ENCODE peak calls at places on chromosomes 12 and 14, in four cellular contexts. One of them, this sample, is unnamed.

GRCh38 chr12:97142737-97143450 is 235.8 kb downstream of the NEDD1 start:
- DNase-seq in fibroblast of mammary gland: no peak
- DNase-seq in skeletal muscle cell: no peak
- DNase-seq in lung: no peak
- DNase-seq in this sample: no peak

GRCh38 chr14:29339491-29339890 is 572.9 kb downstream of the FOXG1 start:
- DNase-seq in fibroblast of mammary gland: peak; percentile 25
- DNase-seq in skeletal muscle cell: no peak
- DNase-seq in lung: no peak
- DNase-seq in this sample: no peak

GRCh38 chr12:113500662-113501435 is 29.2 kb upstream of the LHX5 start:
- DNase-seq in fibroblast of mammary gland: no peak
- DNase-seq in skeletal muscle cell: no peak
- DNase-seq in lung: no peak
- DNase-seq in this sample: no peak

GRCh38 chr12:91381309-91381804 is 198.7 kb upstream of the DCN start:
- DNase-seq in fibroblast of mammary gland: peak; percentile 84
- DNase-seq in skeletal muscle cell: peak; percentile 79
- DNase-seq in lung: peak; percentile 54
- DNase-seq in this sample: peak; percentile 48

GRCh38 chr14:48983355-48983888 is 602.8 kb downstream of the RPS29 start:
- DNase-seq in fibroblast of mammary gland: no peak
- DNase-seq in skeletal muscle cell: no peak
- DNase-seq in lung: no peak
- DNase-seq in this sample: no peak

GRCh38 chr14:81311816-81312215 is 88.3 kb downstream of the STON2 start:
- DNase-seq in fibroblast of mammary gland: peak; percentile 62
- DNase-seq in skeletal muscle cell: no peak
- DNase-seq in lung: no peak
- DNase-seq in this sample: no peak

GRCh38 chr12:43282106-43282505 is 269.9 kb downstream of the ADAMTS20 start:
- DNase-seq in fibroblast of mammary gland: peak; percentile 69
- DNase-seq in skeletal muscle cell: no peak
- DNase-seq in lung: no peak
- DNase-seq in this sample: no peak

GRCh38 chr12:127393896-127394295 is 873.1 kb upstream of the TMEM132C start:
- DNase-seq in fibroblast of mammary gland: peak; percentile 89
- DNase-seq in skeletal muscle cell: peak; percentile 65
- DNase-seq in lung: no peak
- DNase-seq in this sample: no peak

GRCh38 chr12:94731733-94732360 is 81.5 kb upstream of the TMCC3 start:
- DNase-seq in fibroblast of mammary gland: no peak
- DNase-seq in skeletal muscle cell: no peak
- DNase-seq in lung: no peak
- DNase-seq in this sample: no peak

GRCh38 chr12:1507308-1507707 is 87.1 kb downstream of the FBXL14 start:
- DNase-seq in fibroblast of mammary gland: no peak
- DNase-seq in skeletal muscle cell: no peak
- DNase-seq in lung: no peak
- DNase-seq in this sample: no peak

GRCh38 chr14:85576848-85577541 is 47.1 kb downstream of the FLRT2 start:
- DNase-seq in fibroblast of mammary gland: no peak
- DNase-seq in skeletal muscle cell: no peak
- DNase-seq in lung: no peak
- DNase-seq in this sample: no peak

GRCh38 chr12:83827860-83828259 is 1084.7 kb downstream of the SLC6A15 start:
- DNase-seq in fibroblast of mammary gland: peak; percentile 27
- DNase-seq in skeletal muscle cell: no peak
- DNase-seq in lung: no peak
- DNase-seq in this sample: no peak

GRCh38 chr14:36316131-36316530 is 4.3 kb downstream of the MBIP start:
- DNase-seq in fibroblast of mammary gland: no peak
- DNase-seq in skeletal muscle cell: no peak
- DNase-seq in lung: no peak
- DNase-seq in this sample: no peak

GRCh38 chr12:124307556-124307825 is 12.6 kb downstream of the RFLNA start:
- DNase-seq in fibroblast of mammary gland: no peak
- DNase-seq in skeletal muscle cell: no peak
- DNase-seq in lung: no peak
- DNase-seq in this sample: no peak

DNA sequence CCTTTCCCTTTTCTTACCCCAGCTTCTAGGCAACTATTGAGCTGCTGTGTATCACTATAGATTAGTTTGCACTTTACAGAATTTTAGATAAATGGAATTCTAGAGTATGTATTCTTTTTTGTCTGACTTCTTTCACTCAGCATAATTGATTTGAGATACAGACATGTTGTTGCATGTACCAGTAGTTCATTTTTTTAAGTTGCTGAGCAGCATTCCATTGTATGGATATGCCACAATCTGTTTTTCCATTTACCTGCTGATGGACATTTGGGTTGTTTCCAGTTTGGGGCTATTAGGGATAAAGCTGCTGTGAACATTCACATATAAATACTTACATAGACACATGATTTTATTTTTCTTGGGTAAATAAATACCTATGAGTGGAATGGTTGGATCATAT is 135.7 kb downstream of the IGF1 start:
- DNase-seq in fibroblast of mammary gland: no peak
- DNase-seq in skeletal muscle cell: no peak
- DNase-seq in lung: no peak
- DNase-seq in this sample: no peak
- H3K4me3 ChIP-seq in fibroblast of mammary gland: no peak overlapping the region
- H3K4me3 ChIP-seq in skeletal muscle cell: no peak overlapping the region
- H3K4me3 ChIP-seq in lung: no peak overlapping the region
- H3K4me3 ChIP-seq in this sample: no peak overlapping the region

DNA sequence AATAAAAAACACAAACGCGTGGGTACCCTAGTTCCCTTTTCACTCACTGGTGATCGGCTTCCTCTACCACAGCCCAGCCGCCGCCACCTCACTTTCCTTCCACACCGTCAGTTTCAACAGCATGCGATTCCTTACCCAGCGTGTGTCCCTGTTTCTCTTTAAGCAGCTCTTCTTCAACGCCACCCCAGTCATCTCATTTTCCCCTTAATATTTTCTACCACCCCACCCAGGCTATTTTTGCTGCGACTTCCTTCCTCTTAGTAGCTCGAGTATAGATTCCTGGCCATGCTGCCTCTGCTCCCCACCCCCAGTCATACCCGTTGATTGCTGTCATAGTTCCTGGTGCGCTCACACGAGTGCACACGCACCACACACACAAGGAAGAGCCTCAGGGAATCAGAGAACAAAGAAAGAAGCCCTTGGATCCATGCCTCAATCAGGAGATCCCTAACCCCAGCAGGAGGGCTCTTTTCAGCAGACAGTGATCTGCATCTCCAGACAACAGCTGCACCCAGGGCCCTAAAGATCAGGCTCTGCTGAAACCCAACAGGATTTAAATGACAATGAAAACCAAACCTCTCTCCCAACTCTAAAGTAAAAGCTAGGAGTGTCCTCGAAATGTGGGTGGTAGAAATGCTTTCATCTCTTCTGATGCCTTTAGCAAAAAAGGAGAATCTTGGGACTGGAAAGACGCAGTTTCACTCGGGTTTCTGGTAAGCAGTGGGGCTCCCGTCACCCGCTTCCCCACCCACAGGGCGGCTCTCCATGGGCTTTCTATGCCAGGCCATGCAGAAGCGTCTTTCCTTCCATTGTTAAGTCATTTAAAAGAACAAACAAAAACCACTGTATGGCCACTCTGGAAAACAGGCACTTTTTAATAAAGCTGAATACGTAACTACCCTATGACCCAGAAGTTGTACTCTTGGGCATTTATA is 23.8 kb downstream of the VPS37B start:
- DNase-seq in fibroblast of mammary gland: peak; percentile 78
- DNase-seq in skeletal muscle cell: peak; percentile 84
- DNase-seq in lung: no peak
- DNase-seq in this sample: peak; percentile 70
- H3K4me3 ChIP-seq in fibroblast of mammary gland: peak overlapping the region; percentile 33
- H3K4me3 ChIP-seq in skeletal muscle cell: peak overlapping the region; percentile 37
- H3K4me3 ChIP-seq in lung: no peak overlapping the region
- H3K4me3 ChIP-seq in this sample: peak overlapping the region; percentile 20

DNA sequence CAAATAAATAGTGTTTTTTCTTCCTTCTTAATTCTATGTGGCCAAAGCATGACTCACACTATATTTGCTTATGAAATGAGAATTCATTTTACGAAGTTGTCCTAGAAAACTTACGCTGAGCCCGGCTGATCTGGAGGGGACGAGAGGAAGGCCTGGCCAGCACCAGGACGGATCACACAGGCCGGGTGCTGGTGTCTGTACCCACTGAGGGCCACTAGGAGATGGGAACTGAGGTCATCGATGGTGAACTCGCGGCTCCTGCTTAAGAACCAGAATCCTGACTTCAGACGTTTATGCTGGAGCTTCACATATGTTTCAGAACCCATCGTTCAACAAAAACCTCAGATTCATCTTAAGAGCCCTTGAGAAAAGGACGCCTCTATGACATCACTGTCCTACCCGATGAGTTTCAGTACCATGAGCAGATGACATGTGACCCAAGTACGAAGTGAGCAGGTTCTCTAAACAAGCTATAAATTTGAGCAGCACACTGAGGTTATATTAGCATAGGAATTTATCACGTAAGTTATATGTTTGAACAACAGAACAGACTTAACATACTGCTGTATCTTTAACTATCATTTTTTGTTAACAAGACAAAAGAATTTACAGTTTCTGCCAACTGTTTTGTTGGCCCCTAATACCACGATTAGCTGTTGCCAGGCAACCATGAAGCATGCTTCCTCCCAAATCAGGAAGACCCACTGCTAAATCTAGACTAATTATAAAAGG is 111.9 kb downstream of the FOXN3 start:
- DNase-seq in fibroblast of mammary gland: peak; percentile 83
- DNase-seq in skeletal muscle cell: no peak
- DNase-seq in lung: no peak
- DNase-seq in this sample: no peak
- H3K4me3 ChIP-seq in fibroblast of mammary gland: no peak overlapping the region
- H3K4me3 ChIP-seq in skeletal muscle cell: no peak overlapping the region
- H3K4me3 ChIP-seq in lung: no peak overlapping the region
- H3K4me3 ChIP-seq in this sample: no peak overlapping the region

DNA sequence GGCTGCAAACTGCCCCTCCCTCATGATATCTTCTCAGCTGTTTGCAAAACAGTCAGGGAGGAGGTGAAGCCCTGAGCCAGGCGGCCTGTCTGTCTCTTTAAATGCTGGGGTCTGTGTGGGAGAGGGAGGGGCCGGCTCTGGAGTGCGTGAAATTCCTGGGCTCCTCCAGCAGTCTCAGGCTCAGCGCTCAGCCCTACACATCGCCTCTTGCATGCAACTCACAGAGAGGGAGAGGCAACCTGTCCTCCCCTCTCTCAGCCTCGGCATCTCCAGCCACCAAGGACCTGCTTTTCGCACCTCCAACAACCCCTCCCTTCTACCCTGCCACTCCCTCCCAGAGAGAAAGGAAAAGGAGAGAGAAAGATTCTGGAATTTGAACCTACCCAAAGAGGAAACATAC is at the start of gene NRXN3:
- DNase-seq in fibroblast of mammary gland: no peak
- DNase-seq in skeletal muscle cell: no peak
- DNase-seq in lung: no peak
- DNase-seq in this sample: no peak
- H3K4me3 ChIP-seq in fibroblast of mammary gland: no peak within 1 kb of the TSS
- H3K4me3 ChIP-seq in skeletal muscle cell: no peak within 1 kb of the TSS
- H3K4me3 ChIP-seq in lung: no peak within 1 kb of the TSS
- H3K4me3 ChIP-seq in this sample: no peak within 1 kb of the TSS

GRCh38 chr14:21264025-21264801 is 5.0 kb downstream of the HNRNPC start:
- DNase-seq in fibroblast of mammary gland: peak; percentile 92
- DNase-seq in skeletal muscle cell: peak; percentile 62
- DNase-seq in lung: no peak
- DNase-seq in this sample: no peak
- H3K4me3 ChIP-seq in fibroblast of mammary gland: peak overlapping the region; percentile 26
- H3K4me3 ChIP-seq in skeletal muscle cell: peak overlapping the region; percentile 14
- H3K4me3 ChIP-seq in lung: no peak overlapping the region
- H3K4me3 ChIP-seq in this sample: no peak overlapping the region

GRCh38 chr12:132472386-132472785 is 17.6 kb upstream of the FBRSL1 start:
- DNase-seq in fibroblast of mammary gland: no peak
- DNase-seq in skeletal muscle cell: no peak
- DNase-seq in lung: no peak
- DNase-seq in this sample: no peak

GRCh38 chr12:132475304-132476037 is 14.5 kb upstream of the FBRSL1 start:
- DNase-seq in fibroblast of mammary gland: no peak
- DNase-seq in skeletal muscle cell: no peak
- DNase-seq in lung: no peak
- DNase-seq in this sample: no peak

GRCh38 chr12:132476038-132476414 is 13.9 kb upstream of the FBRSL1 start:
- DNase-seq in fibroblast of mammary gland: no peak
- DNase-seq in skeletal muscle cell: no peak
- DNase-seq in lung: no peak
- DNase-seq in this sample: no peak

GRCh38 chr12:132476421-132476820 is 13.5 kb upstream of the FBRSL1 start:
- DNase-seq in fibroblast of mammary gland: no peak
- DNase-seq in skeletal muscle cell: no peak
- DNase-seq in lung: no peak
- DNase-seq in this sample: no peak

GRCh38 chr12:132474237-132474741 is 15.7 kb upstream of the FBRSL1 start:
- DNase-seq in fibroblast of mammary gland: no peak
- DNase-seq in skeletal muscle cell: no peak
- DNase-seq in lung: no peak
- DNase-seq in this sample: no peak
- H3K4me3 ChIP-seq in fibroblast of mammary gland: no peak overlapping the region
- H3K4me3 ChIP-seq in skeletal muscle cell: peak overlapping the region; percentile 34
- H3K4me3 ChIP-seq in lung: no peak overlapping the region
- H3K4me3 ChIP-seq in this sample: no peak overlapping the region

DNA sequence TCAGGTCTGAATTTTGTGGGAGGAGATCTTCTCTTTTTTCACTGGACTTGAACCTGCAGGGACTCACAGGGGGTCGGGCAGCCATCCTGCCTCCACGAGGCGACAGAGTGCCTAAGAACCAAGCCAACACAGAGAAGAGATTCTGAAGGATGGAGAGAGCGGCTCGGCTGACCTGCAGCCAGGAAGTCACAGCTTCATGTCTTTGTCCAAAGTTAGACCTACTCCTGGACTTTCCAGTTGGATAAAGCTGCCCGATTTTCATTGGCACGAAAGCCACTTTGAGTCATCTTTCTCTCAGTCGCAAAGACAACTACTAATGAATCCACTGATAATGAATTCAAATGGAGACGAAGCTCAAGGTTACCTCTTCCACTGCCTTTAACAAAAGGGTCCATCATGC is 106.8 kb downstream of the FOXN3 start:
- DNase-seq in fibroblast of mammary gland: no peak
- DNase-seq in skeletal muscle cell: no peak
- DNase-seq in lung: no peak
- DNase-seq in this sample: no peak
- H3K4me3 ChIP-seq in fibroblast of mammary gland: no peak overlapping the region
- H3K4me3 ChIP-seq in skeletal muscle cell: no peak overlapping the region
- H3K4me3 ChIP-seq in lung: no peak overlapping the region
- H3K4me3 ChIP-seq in this sample: no peak overlapping the region

DNA sequence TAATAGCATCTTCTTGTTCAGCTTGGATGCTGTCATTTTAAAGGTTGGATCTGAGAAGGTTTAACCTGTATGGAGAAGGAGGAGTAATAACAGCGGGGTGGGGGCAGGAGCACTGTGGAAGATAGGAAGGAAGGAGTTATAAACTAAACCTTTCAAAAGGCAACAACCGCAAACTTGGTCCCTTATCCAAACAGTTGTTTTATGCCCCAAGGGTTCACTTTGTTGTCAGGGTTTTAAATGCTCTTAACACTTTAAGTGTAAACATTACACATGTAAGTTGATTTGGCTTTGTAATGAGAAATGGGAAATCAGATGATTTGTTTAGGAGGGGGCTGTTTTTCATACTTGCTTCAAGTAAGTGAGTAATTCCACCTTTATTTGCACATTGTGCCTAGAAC is 3.0 kb downstream of the NPAS3 start:
- DNase-seq in fibroblast of mammary gland: no peak
- DNase-seq in skeletal muscle cell: no peak
- DNase-seq in lung: no peak
- DNase-seq in this sample: no peak
- H3K4me3 ChIP-seq in fibroblast of mammary gland: no peak overlapping the region
- H3K4me3 ChIP-seq in skeletal muscle cell: no peak overlapping the region
- H3K4me3 ChIP-seq in lung: no peak overlapping the region
- H3K4me3 ChIP-seq in this sample: no peak overlapping the region

This sample was measured in stomach.